ENCODE peak calls at places on chromosomes 12 and 14, in four cellular contexts. U, Y, H and C are unnamed samples.
A peak's percentile ranks its signal among the peaks of the same experiment; 100 is the strongest.

GRCh38 chr14:52844262-52845060 is 53.1 kb upstream of the GNPNAT1 start:
- DNase-seq in U (no peak), Y (no peak), H (no peak), C (no peak)

GRCh38 chr12:131959641-131960589 is 10.2 kb downstream of the EP400 start:
- DNase-seq in U (no peak), Y (no peak), H (no peak), C (no peak)

GRCh38 chr12:88501976-88502938 is 78.0 kb downstream of the KITLG start:
- DNase-seq in U (no peak), Y (no peak), H (peak; percentile 67), C (no peak)

GRCh38 chr14:26694521-26694920 is 96.7 kb upstream of the NOVA1 start:
- DNase-seq in U (no peak), Y (no peak), H (no peak), C (no peak)

GRCh38 chr14:79016828-79017505 is 846.8 kb downstream of the NRXN3 start:
- DNase-seq in U (no peak), Y (no peak), H (peak; percentile 81), C (no peak)

GRCh38 chr14:91398192-91398591 is 19.4 kb downstream of the CCDC88C start:
- DNase-seq in U (no peak), Y (no peak), H (no peak), C (no peak)

GRCh38 chr12:103569278-103569677 is 17.8 kb upstream of the STAB2 start:
- DNase-seq in U (no peak), Y (no peak), H (no peak), C (no peak)

GRCh38 chr12:89920866-89921265 is 212.2 kb upstream of the ATP2B1 start:
- DNase-seq in U (no peak), Y (no peak), H (no peak), C (no peak)

GRCh38 chr14:20801726-20802125 is 918 bp downstream of the RNASE1 start:
- DNase-seq in U (no peak), Y (no peak), H (no peak), C (no peak)

GRCh38 chr14:70709726-70710382 is 68.1 kb downstream of the TTC9 start:
- DNase-seq in U (no peak), Y (peak; percentile 96), H (peak; percentile 60), C (no peak)

GRCh38 chr12:52920937-52921336 is 16.1 kb upstream of the KRT8 start:
- DNase-seq in U (no peak), Y (no peak), H (peak; percentile 19), C (no peak)

GRCh38 chr14:106204063-106204462 is 677.7 kb downstream of the TMEM121 start:
- DNase-seq in U (no peak), Y (no peak), H (no peak), C (no peak)